ENCODE peak calls at places on chromosomes 5 and 9, in ten cellular contexts. K is SJSA1, U is AG04450, R is fibroblast of the aortic adventitia, A is right lobe of liver, J is A549, X is mesendoderm, S is heart right ventricle, Z is mesenchymal stem cell, N is upper lobe of right lung. M is an unnamed sample.
A peak's percentile ranks its signal among the peaks of the same experiment; 100 is the strongest.

GRCh38 chr9:16030513-16031185 is 477.8 kb downstream of the CCDC171 start:
- DNase-seq in N (no peak), Z (peak; percentile 91), R (peak; percentile 66), K (peak; percentile 88), X (peak; percentile 49), U (peak; percentile 60), A (no peak), J (peak; percentile 18), S (no peak), M (no peak)

GRCh38 chr5:139215176-139215975 is 17.2 kb upstream of the SIL1 start:
- DNase-seq in X (no peak), R (no peak), A (no peak), J (no peak), S (no peak), K (no peak), N (peak; percentile 12), U (no peak), Z (no peak), M (no peak)

GRCh38 chr9:764105-764524 is 77.4 kb upstream of the DMRT1 start:
- DNase-seq in N (no peak), S (peak; percentile 38), A (peak; percentile 51), U (peak; percentile 15), J (peak; percentile 86), X (peak; percentile 96), Z (peak; percentile 84), R (peak; percentile 90), K (peak; percentile 55), M (peak; percentile 67)

GRCh38 chr9:89383721-89384300 is 65.5 kb downstream of the SECISBP2 start:
- DNase-seq in A (no peak), Z (no peak), J (no peak), R (no peak), K (no peak), N (no peak), U (no peak), X (no peak), S (no peak), M (no peak)

GRCh38 chr9:14309403-14309802 is 4.5 kb downstream of the NFIB start:
- DNase-seq in R (peak; percentile 85), X (peak; percentile 62), Z (peak; percentile 9), N (no peak), J (no peak), S (no peak), U (no peak), K (no peak), A (no peak), M (no peak)

GRCh38 chr9:13377286-13377925 is 97.9 kb upstream of the MPDZ start:
- DNase-seq in A (no peak), X (no peak), J (no peak), K (no peak), Z (no peak), U (no peak), R (peak; percentile 70), S (no peak), N (no peak), M (no peak)

GRCh38 chr9:125989524-125990180 is 242.5 kb downstream of the PBX3 start:
- DNase-seq in A (peak; percentile 12), N (peak; percentile 54), J (no peak), Z (no peak), R (no peak), K (no peak), X (no peak), S (no peak), U (no peak), M (peak; percentile 7)

GRCh38 chr5:38666668-38667498 is 110.4 kb upstream of the LIFR start:
- DNase-seq in J (peak; percentile 43), R (peak; percentile 72), S (peak; percentile 44), Z (peak; percentile 27), U (no peak), N (peak; percentile 65), A (peak; percentile 23), X (peak; percentile 62), K (peak; percentile 29), M (peak; percentile 63)

DNA sequence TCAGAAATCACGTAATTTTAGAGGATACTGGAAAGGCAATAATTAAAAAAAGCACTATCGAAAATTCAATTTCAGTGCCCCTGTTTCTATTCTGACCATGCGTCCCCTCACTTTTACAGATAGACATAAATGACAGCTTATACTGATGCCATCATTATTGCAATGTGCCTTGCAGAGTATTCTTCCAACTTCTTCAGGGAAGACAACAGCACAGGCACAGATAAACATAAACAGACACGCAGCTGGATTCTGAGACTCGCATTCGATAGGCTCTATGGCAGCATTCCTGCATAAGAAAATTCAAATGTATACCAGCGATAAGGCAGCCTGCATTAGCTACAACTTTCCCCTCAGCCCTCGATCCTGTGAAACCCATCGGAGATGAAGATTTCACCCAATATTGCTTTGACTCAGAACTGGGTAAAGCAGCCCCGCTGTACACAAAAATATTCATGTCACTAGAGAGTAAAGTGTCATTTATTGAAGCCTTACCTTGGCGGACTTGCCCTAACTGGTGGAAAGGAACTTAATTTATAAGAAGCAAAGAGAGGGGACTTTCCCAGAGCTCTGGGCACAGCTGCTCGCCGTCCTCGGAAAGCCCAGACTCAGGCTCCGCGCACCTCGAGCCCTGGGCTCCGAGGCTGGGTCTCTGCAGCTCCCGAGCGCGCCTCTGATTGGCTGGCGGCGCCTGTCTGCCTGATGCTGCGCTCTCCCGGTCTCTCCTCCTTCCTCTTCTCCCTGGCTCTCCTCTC is at the start of gene CDH18:
- DNase-seq in J (peak; percentile 30), U (peak; percentile 6), A (no peak), Z (peak; percentile 56), X (peak; percentile 76), N (peak; percentile 68), R (peak; percentile 69), K (no peak), S (peak; percentile 16), M (peak; percentile 84)
- H3K4me3 ChIP-seq in J (peak within 1 kb of the TSS; percentile 28), U (peak within 1 kb of the TSS; percentile 54), A (no peak within 1 kb of the TSS), Z (peak within 1 kb of the TSS; percentile 34), X (peak within 1 kb of the TSS; percentile 23), N (no peak within 1 kb of the TSS), R (peak within 1 kb of the TSS; percentile 69), K (no peak within 1 kb of the TSS), S (no peak within 1 kb of the TSS), M (peak within 1 kb of the TSS; percentile 86)

GRCh38 chr9:129273941-129274709 is 96.1 kb upstream of the IER5L start:
- DNase-seq in S (no peak), J (no peak), R (no peak), U (no peak), A (no peak), X (no peak), K (no peak), Z (no peak), N (peak; percentile 27), M (no peak)

GRCh38 chr9:129273136-129273895 is 95.3 kb upstream of the IER5L start:
- DNase-seq in A (no peak), U (no peak), S (no peak), N (peak; percentile 33), R (no peak), X (no peak), K (no peak), Z (no peak), J (no peak), M (no peak)

GRCh38 chr9:129270205-129270604 is 92.1 kb upstream of the IER5L start:
- DNase-seq in J (no peak), X (no peak), K (no peak), Z (no peak), S (no peak), U (no peak), A (no peak), R (no peak), N (no peak), M (no peak)

GRCh38 chr9:129272348-129273025 is 94.4 kb upstream of the IER5L start:
- DNase-seq in X (no peak), S (no peak), J (no peak), U (no peak), A (no peak), Z (no peak), K (no peak), N (peak; percentile 38), R (no peak), M (no peak)

DNA sequence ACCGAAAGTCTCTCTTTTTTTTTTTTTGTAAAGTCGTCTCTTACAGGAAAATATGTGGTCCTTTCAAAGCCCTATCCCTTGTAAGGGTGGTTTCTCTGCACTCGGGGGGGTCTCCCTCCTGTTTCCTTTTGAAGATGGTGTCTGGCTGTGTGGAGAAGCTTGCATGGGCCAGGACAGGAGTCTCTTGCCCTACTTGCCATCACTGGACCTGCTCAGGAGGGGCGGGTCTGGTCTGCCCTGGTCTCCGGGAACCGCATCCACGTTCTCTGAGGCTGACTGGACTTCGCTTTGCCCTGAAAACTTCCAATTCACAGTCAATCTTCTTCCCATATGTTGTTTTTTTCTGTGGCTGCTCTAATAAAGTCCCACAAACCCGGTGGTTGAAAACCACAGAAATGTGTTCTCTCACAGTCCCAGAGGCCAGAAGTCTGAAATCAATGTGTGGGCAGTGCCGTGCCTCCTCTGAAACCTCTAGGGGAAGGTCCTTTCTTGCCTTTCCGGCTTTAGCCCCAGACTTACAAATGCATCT is 92.9 kb upstream of the IER5L start:
- DNase-seq in J (no peak), R (peak; percentile 21), Z (peak; percentile 55), N (peak; percentile 31), U (no peak), A (no peak), S (no peak), X (no peak), K (peak; percentile 38), M (no peak)
- H3K4me3 ChIP-seq in J (no peak overlapping the region), R (no peak overlapping the region), Z (no peak overlapping the region), N (no peak overlapping the region), U (no peak overlapping the region), A (no peak overlapping the region), S (no peak overlapping the region), X (no peak overlapping the region), K (no peak overlapping the region), M (no peak overlapping the region)

GRCh38 chr9:127491516-127491915 is 40.2 kb downstream of the LRSAM1 start:
- DNase-seq in A (no peak), K (no peak), N (no peak), U (no peak), J (no peak), R (no peak), S (no peak), X (no peak), Z (no peak), M (no peak)

GRCh38 chr9:127489471-127490115 is 38.3 kb downstream of the LRSAM1 start:
- DNase-seq in J (no peak), N (no peak), S (no peak), K (no peak), Z (peak; percentile 35), X (peak; percentile 91), U (no peak), A (no peak), R (no peak), M (peak; percentile 86)

GRCh38 chr9:127490831-127491230 is 39.5 kb downstream of the LRSAM1 start:
- DNase-seq in K (no peak), U (no peak), R (no peak), X (no peak), A (no peak), S (no peak), N (no peak), Z (peak; percentile 70), J (no peak), M (no peak)

GRCh38 chr9:127485995-127486394 is 34.7 kb downstream of the LRSAM1 start:
- DNase-seq in K (no peak), N (no peak), U (no peak), A (no peak), Z (no peak), X (no peak), S (no peak), J (no peak), R (no peak), M (peak; percentile 40)

DNA sequence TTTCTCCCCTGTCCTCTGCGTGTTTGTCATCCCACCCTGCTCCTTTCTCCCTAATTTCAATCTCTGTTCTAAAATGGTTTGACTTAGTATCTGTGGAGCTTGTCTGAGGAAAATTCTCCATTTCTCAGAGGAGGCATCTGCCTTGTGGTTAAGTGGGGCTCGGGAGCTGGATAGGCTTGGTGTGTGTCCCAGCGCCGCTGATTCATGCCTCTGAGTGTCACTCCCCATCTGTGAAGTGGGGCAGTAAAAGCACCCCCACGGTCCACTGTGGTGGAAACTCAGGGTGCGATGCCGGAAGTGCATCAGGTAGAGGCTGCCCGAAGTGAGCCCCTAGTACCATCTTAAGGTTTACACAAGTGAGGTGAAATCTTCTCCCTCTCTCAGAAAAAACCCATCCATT is 37.6 kb downstream of the LRSAM1 start:
- DNase-seq in J (no peak), A (no peak), R (no peak), X (no peak), Z (no peak), U (no peak), N (no peak), K (no peak), S (no peak), M (no peak)
- H3K4me3 ChIP-seq in J (no peak overlapping the region), A (no peak overlapping the region), R (no peak overlapping the region), X (no peak overlapping the region), Z (no peak overlapping the region), U (no peak overlapping the region), N (no peak overlapping the region), K (no peak overlapping the region), S (no peak overlapping the region), M (no peak overlapping the region)

GRCh38 chr9:92790542-92791527 is 26.2 kb upstream of the BICD2 start:
- DNase-seq in R (peak; percentile 86), K (peak; percentile 50), Z (peak; percentile 82), A (peak; percentile 70), U (peak; percentile 48), S (peak; percentile 67), N (peak; percentile 77), J (peak; percentile 69), X (peak; percentile 75), M (peak; percentile 79)
- H3K4me3 ChIP-seq in R (no peak overlapping the region), K (no peak overlapping the region), Z (no peak overlapping the region), A (no peak overlapping the region), U (no peak overlapping the region), S (peak overlapping the region; percentile 23), N (no peak overlapping the region), J (no peak overlapping the region), X (no peak overlapping the region), M (no peak overlapping the region)

M was measured in WERI-Rb-1.